ENCODE peak calls at places on chromosomes 4 and X, in eight cellular contexts. G is PC-9, H is tibial nerve, C is cardiac muscle cell, W is OCI-LY7, F is mucosa of descending colon, N is fibroblast of lung, Z is IMR-90. B is an unnamed sample.

GRCh38 chrX:48179691-48180090 is 16.9 kb downstream of the SSX5 start:
- DNase-seq in H (no peak), C (no peak), W (no peak), Z (no peak), F (no peak), N (no peak), G (no peak), B (no peak)

GRCh38 chr4:66681962-66682361 is 863.3 kb downstream of the CENPC start:
- DNase-seq in W (no peak), H (no peak), F (no peak), Z (peak; percentile 3), G (no peak), C (no peak), N (peak; percentile 86), B (no peak)

GRCh38 chr4:10101559-10102192 is 14.9 kb downstream of the WDR1 start:
- DNase-seq in H (no peak), N (no peak), Z (no peak), F (no peak), G (no peak), W (no peak), C (no peak), B (no peak)

GRCh38 chr4:5381981-5382441 is 326.3 kb downstream of the EVC2 start:
- DNase-seq in F (no peak), H (no peak), Z (peak; percentile 94), C (no peak), G (no peak), W (no peak), N (peak; percentile 59), B (no peak)

GRCh38 chr4:156298230-156298629 is 344.6 kb upstream of the CTSO start:
- DNase-seq in H (no peak), G (no peak), N (peak; percentile 95), Z (peak; percentile 97), W (no peak), C (no peak), F (no peak), B (peak; percentile 76)

GRCh38 chrX:7116081-7116480 is 31.4 kb upstream of the STS start:
- DNase-seq in N (no peak), H (no peak), W (no peak), G (no peak), C (no peak), F (no peak), Z (no peak), B (no peak)

GRCh38 chr4:152983774-152984411 is 47.8 kb downstream of the FHDC1 start:
- DNase-seq in Z (peak; percentile 45), W (no peak), G (peak; percentile 41), N (peak; percentile 94), H (no peak), C (no peak), F (no peak), B (peak; percentile 67)

GRCh38 chr4:153142700-153143438 is 61.4 kb upstream of the TRIM2 start:
- DNase-seq in W (peak; percentile 72), H (peak; percentile 63), G (peak; percentile 62), N (peak; percentile 61), Z (peak; percentile 73), C (peak; percentile 79), F (peak; percentile 86), B (no peak)

GRCh38 chr4:158859661-158860060 is 90.8 kb downstream of the FNIP2 start:
- DNase-seq in N (peak; percentile 52), H (no peak), C (no peak), G (no peak), Z (no peak), W (no peak), F (no peak), B (no peak)

GRCh38 chr4:3283916-3284315 is 8.9 kb upstream of the RGS12 start:
- DNase-seq in N (no peak), G (no peak), F (no peak), C (no peak), H (no peak), Z (no peak), W (no peak), B (no peak)

GRCh38 chr4:56828784-56829535 is 7.5 kb upstream of the SPINK2 start:
- DNase-seq in C (no peak), Z (peak; percentile 56), F (no peak), W (no peak), H (no peak), G (no peak), N (peak; percentile 92), B (no peak)

GRCh38 chr4:40722576-40723161 is 27.1 kb upstream of the NSUN7 start:
- DNase-seq in G (peak; percentile 57), N (no peak), F (peak; percentile 50), W (peak; percentile 29), H (no peak), C (no peak), Z (no peak), B (no peak)

GRCh38 chr4:20839957-20840356 is 139.7 kb downstream of the PACRGL start:
- DNase-seq in N (peak; percentile 82), H (no peak), W (no peak), C (no peak), G (peak; percentile 11), F (no peak), Z (peak; percentile 53), B (peak; percentile 77)

GRCh38 chrX:150837845-150838244 is 60.6 kb downstream of the CD99L2 start:
- DNase-seq in N (no peak), C (no peak), F (no peak), Z (no peak), H (no peak), G (no peak), W (no peak), B (no peak)

GRCh38 chr4:92843784-92844183 is 540.0 kb downstream of the GRID2 start:
- DNase-seq in Z (no peak), C (no peak), G (no peak), N (no peak), W (no peak), H (no peak), F (no peak), B (no peak)

GRCh38 chrX:70454441-70455365 is 10.1 kb downstream of the DLG3 start:
- DNase-seq in Z (peak; percentile 53), W (peak; percentile 22), H (peak; percentile 57), F (peak; percentile 91), G (peak; percentile 94), N (peak; percentile 43), C (peak; percentile 93), B (peak; percentile 59)

GRCh38 chr4:158025131-158025530 is 147.7 kb downstream of the GASK1B start:
- DNase-seq in N (no peak), W (no peak), Z (peak; percentile 36), G (peak; percentile 23), H (no peak), F (no peak), C (no peak), B (peak; percentile 67)

GRCh38 chr4:141912831-141913230 is 276.4 kb downstream of the IL15 start:
- DNase-seq in G (no peak), Z (peak; percentile 14), F (no peak), N (no peak), W (no peak), H (peak; percentile 26), C (peak; percentile 83), B (no peak)

GRCh38 chr4:86403575-86403974 is 43.7 kb upstream of the MAPK10 start:
- DNase-seq in W (no peak), Z (no peak), G (no peak), H (no peak), F (no peak), C (no peak), N (no peak), B (no peak)

GRCh38 chrX:39652336-39652735 is 445.4 kb downstream of the BCOR start:
- DNase-seq in W (peak; percentile 56), G (no peak), H (peak; percentile 7), N (no peak), C (no peak), F (no peak), Z (peak; percentile 14), B (no peak)

GRCh38 chr4:78205601-78206000 is 148.5 kb downstream of the FRAS1 start:
- DNase-seq in C (peak; percentile 15), H (no peak), Z (no peak), F (no peak), G (no peak), W (no peak), N (no peak), B (no peak)

DNA sequence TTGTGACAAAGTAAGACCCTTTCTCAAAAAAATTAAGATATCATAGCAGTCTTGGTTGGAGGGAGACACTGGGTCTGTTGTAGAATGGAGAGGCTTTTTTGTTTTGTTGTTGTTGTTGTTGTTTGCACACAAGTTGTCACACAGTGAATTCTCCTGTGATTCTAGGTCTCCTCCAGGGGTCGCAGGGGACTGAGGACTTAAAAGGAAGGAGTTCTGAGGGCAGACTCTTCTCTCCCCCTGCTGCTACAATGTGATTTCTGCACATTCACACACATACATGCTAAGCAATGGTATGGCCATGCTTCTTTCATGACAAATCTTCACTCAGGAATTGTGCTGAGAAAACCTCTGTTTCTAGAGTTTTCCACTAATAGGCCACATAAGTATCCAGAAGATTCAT is 71.1 kb downstream of the ZNF732 start:
- DNase-seq in W (no peak), F (no peak), G (no peak), H (no peak), Z (no peak), N (no peak), C (no peak), B (no peak)
- TF ChIP-seq CTCF in W (no peak), F (no peak), G (no peak), H (no peak), Z (no peak), N (no peak), C (no peak), B (no peak)

DNA sequence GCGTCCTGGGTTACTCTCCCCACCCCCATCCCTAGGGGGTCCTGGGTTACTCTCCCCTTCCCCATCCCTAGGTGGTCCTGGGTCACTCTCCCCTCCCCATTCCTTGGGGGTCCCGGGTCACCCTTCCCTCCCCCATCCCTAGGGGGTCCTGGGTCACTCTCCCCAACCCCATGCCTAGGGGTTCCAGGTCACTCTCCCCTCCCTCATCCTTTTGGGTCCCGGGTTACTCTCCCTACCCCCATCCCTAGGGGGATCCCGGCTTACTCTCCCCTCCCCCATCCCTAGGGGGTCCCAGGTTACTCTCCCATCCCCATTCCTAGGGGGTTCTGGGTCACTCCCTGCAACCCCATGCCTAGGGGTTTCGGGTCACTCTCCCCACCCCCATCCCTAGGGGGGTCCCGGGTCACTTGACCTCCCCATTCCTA is 1.4 kb downstream of the ASMTL start:
- DNase-seq in H (no peak), F (peak; percentile 27), G (no peak), C (no peak), N (no peak), Z (no peak), W (no peak), B (no peak)
- H3K4me3 ChIP-seq in H (no peak overlapping the region), F (no peak overlapping the region), G (peak overlapping the region; percentile 82), C (no peak overlapping the region), N (no peak overlapping the region), Z (no peak overlapping the region), W (peak overlapping the region; percentile 96), B (no peak overlapping the region)

GRCh38 chr4:184713887-184714286 is 20.0 kb downstream of the CENPU start:
- DNase-seq in H (no peak), N (no peak), C (no peak), W (no peak), F (no peak), G (no peak), Z (no peak), B (no peak)
- H3K36me3 ChIP-seq in H (no peaks in the 10 kb centered on the region), N (no peaks in the 10 kb centered on the region), C (no peaks in the 10 kb centered on the region), W (peaks cover 100% of the 10 kb centered on the region), F (no peaks in the 10 kb centered on the region), G (no peaks in the 10 kb centered on the region), Z (peaks cover 1% of the 10 kb centered on the region), B (no peaks in the 10 kb centered on the region)

DNA sequence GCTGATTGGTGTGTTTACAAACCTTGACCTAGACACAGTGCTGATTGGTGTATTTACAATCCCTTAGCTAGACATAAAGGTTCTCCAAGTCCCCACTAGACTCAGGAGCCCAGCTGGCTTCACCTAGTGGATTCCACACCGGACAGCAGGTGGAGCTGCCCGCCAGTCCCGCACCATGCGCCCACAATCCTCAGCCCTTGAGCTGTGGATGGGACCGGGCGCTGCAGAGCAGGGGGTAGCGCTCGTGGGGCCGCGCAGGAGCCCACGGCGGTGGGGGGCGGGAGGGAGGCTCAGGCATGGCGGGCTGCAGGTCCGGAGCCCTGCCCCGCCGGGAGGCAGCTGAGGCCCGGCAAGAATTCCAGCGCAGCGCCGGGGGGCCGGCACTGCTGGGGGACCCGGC is 30.7 kb downstream of the MEPE start:
- DNase-seq in N (no peak), G (no peak), W (no peak), F (no peak), H (no peak), C (no peak), Z (no peak), B (no peak)
- TF ChIP-seq CTCF in N (no peak), G (no peak), W (no peak), F (no peak), H (no peak), C (no peak), Z (no peak), B (no peak)